ENCODE peak calls at places on chromosomes 5 and 9, in four cellular contexts. U, X, R and K are unnamed samples.

GRCh38 chr5:131171276-131171815 is 602 bp downstream of the LYRM7 start:
- DNase-seq in X (no peak), R (no peak), U (peak; percentile 27), K (no peak)

GRCh38 chr5:32436553-32437262 is 7.8 kb downstream of the ZFR start:
- DNase-seq in U (no peak), R (no peak), X (no peak), K (no peak)

GRCh38 chr9:5364294-5364990 is 24.8 kb upstream of the RLN1 start:
- DNase-seq in U (no peak), X (peak; percentile 51), R (no peak), K (no peak)

GRCh38 chr5:35369965-35370790 is 139.9 kb upstream of the PRLR start:
- DNase-seq in X (no peak), R (no peak), U (no peak), K (no peak)

GRCh38 chr5:110250790-110251189 is 475.7 kb downstream of the TMEM232 start:
- DNase-seq in R (no peak), U (no peak), X (no peak), K (no peak)

GRCh38 chr9:84271887-84272556 is 68.5 kb downstream of the SLC28A3 start:
- DNase-seq in U (no peak), X (no peak), R (no peak), K (no peak)

GRCh38 chr5:43157068-43157467 is 35.0 kb upstream of the NIM1K start:
- DNase-seq in R (no peak), X (no peak), U (no peak), K (no peak)

GRCh38 chr9:133633681-133633990 is 2.5 kb upstream of the DBH start:
- DNase-seq in X (no peak), R (no peak), U (no peak), K (no peak)

GRCh38 chr5:74255692-74256091 is 384.8 kb downstream of the ENC1 start:
- DNase-seq in R (no peak), X (no peak), U (no peak), K (no peak)

GRCh38 chr9:88920645-88921044 is 70.6 kb upstream of the S1PR3 start:
- DNase-seq in X (no peak), U (no peak), R (no peak), K (no peak)

GRCh38 chr9:137836831-137837241 is 40.7 kb upstream of the CACNA1B start:
- DNase-seq in U (no peak), R (no peak), X (no peak), K (no peak)

GRCh38 chr5:167629634-167630033 is 661.8 kb upstream of the WWC1 start:
- DNase-seq in X (no peak), R (no peak), U (no peak), K (no peak)

GRCh38 chr5:82355496-82355895 is 77.3 kb upstream of the RPS23 start:
- DNase-seq in U (no peak), X (no peak), R (no peak), K (no peak)

GRCh38 chr5:146345578-146346366 is 7.1 kb downstream of the POU4F3 start:
- DNase-seq in R (no peak), U (no peak), X (no peak), K (no peak)

GRCh38 chr5:177494356-177495195 is 2.8 kb downstream of the PDLIM7 start:
- DNase-seq in R (peak; percentile 66), X (no peak), U (peak; percentile 47), K (peak; percentile 49)

GRCh38 chr9:23220957-23221356 is 605.1 kb downstream of the ELAVL2 start:
- DNase-seq in R (no peak), U (no peak), X (no peak), K (no peak)

GRCh38 chr5:145975361-145976066 is 39.1 kb downstream of the SH3RF2 start:
- DNase-seq in R (no peak), X (no peak), U (peak; percentile 93), K (peak; percentile 86)

GRCh38 chr5:79235222-79235577 is 731 bp upstream of the JMY start:
- DNase-seq in X (no peak), R (no peak), U (peak; percentile 75), K (no peak)

GRCh38 chr5:38467353-38468040 is 88.9 kb downstream of the LIFR start:
- DNase-seq in X (no peak), R (no peak), U (no peak), K (no peak)

GRCh38 chr9:121282309-121283071 is 14.5 kb downstream of the GSN start:
- DNase-seq in U (no peak), X (no peak), R (no peak), K (no peak)

GRCh38 chr5:126995689-126996088 is 34.7 kb downstream of the MARCHF3 start:
- DNase-seq in X (no peak), U (no peak), R (no peak), K (no peak)

GRCh38 chr5:126994485-126994884 is 35.9 kb downstream of the MARCHF3 start:
- DNase-seq in R (no peak), X (no peak), U (no peak), K (no peak)

GRCh38 chr5:126998201-126998631 is 32.1 kb downstream of the MARCHF3 start:
- DNase-seq in U (no peak), X (peak; percentile 35), R (peak; percentile 66), K (no peak)

GRCh38 chr5:126998895-126999570 is 31.3 kb downstream of the MARCHF3 start:
- DNase-seq in R (no peak), X (no peak), U (no peak), K (no peak)

GRCh38 chr5:126995039-126995438 is 35.3 kb downstream of the MARCHF3 start:
- DNase-seq in U (no peak), X (no peak), R (no peak), K (no peak)
- TF ChIP-seq RAD21 in U (no peak), X (no peak), R (no peak), K (no peak)

GRCh38 chr5:175377816-175378215 is 66.2 kb downstream of the DRD1 start:
- DNase-seq in R (no peak), U (no peak), X (no peak), K (no peak)

GRCh38 chr5:175379867-175380266 is 64.1 kb downstream of the DRD1 start:
- DNase-seq in R (no peak), U (no peak), X (no peak), K (no peak)

GRCh38 chr5:175380701-175381100 is 63.3 kb downstream of the DRD1 start:
- DNase-seq in R (no peak), U (no peak), X (no peak), K (no peak)

GRCh38 chr5:175381116-175381515 is 62.9 kb downstream of the DRD1 start:
- DNase-seq in X (no peak), U (no peak), R (no peak), K (no peak)

GRCh38 chr5:175378444-175379028 is 65.4 kb downstream of the DRD1 start:
- DNase-seq in U (no peak), X (no peak), R (no peak), K (peak; percentile 98)
- TF ChIP-seq ZNF274 in U (no peak), X (no peak), R (no peak), K (no peak)

GRCh38 chr9:70044450-70045307 is 1.0 kb downstream of the MAMDC2 start:
- DNase-seq in U (no peak), R (peak; percentile 5), X (no peak), K (no peak)
- TF ChIP-seq RAD21 in U (no peak), R (no peak), X (no peak), K (no peak)

GRCh38 chr9:114895605-114896004 is 34.8 kb downstream of the TNFSF8 start:
- DNase-seq in U (no peak), X (no peak), R (no peak), K (no peak)

GRCh38 chr9:114900937-114901802 is 29.2 kb downstream of the TNFSF8 start:
- DNase-seq in X (no peak), U (no peak), R (no peak), K (no peak)

GRCh38 chr9:114896344-114896743 is 34.0 kb downstream of the TNFSF8 start:
- DNase-seq in U (no peak), R (no peak), X (no peak), K (no peak)

GRCh38 chr9:114899461-114899860 is 30.9 kb downstream of the TNFSF8 start:
- DNase-seq in X (no peak), R (no peak), U (no peak), K (no peak)

GRCh38 chr9:114898741-114899140 is 31.6 kb downstream of the TNFSF8 start:
- DNase-seq in X (no peak), U (no peak), R (no peak), K (no peak)
- TF ChIP-seq ZNF274 in X (no peak), U (no peak), R (no peak), K (no peak)

DNA sequence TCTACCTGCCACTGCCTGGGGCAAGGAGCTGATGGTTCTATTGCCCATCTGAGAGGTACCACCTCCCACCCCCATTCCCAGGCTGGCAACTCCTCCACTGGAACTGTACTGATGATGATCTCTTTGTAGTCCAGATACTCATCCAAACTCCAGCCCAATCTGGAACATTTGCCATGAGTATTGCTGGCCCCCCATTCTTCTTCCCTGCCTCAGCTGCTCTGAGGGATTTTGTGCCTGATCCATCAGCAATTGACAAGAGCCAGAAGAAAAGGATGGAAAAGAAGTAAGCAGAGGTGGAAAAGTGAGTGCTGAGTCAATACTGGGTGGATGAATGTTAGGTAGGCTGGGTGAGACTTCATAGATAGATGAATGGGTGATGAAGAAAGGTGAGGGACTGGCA is 101.2 kb downstream of the NMUR2 start:
- DNase-seq in X (no peak), R (no peak), U (no peak), K (no peak)
- TF ChIP-seq RAD21 in X (no peak), R (no peak), U (no peak), K (no peak)

GRCh38 chr5:90398726-90399125 is 10.8 kb downstream of the CETN3 start:
- DNase-seq in U (no peak), X (no peak), R (no peak), K (no peak)

GRCh38 chr5:90399251-90399650 is 10.3 kb downstream of the CETN3 start:
- DNase-seq in R (no peak), U (no peak), X (no peak), K (no peak)

GRCh38 chr5:90406466-90406865 is 3.1 kb downstream of the CETN3 start:
- DNase-seq in X (no peak), R (no peak), U (no peak), K (no peak)

GRCh38 chr5:90402521-90403255 is 6.9 kb downstream of the CETN3 start:
- DNase-seq in R (no peak), U (no peak), X (no peak), K (no peak)
- TF ChIP-seq ZNF274 in R (no peak), U (no peak), X (no peak), K (no peak)

GRCh38 chr5:118592234-118592633 is 396.1 kb downstream of the DTWD2 start:
- DNase-seq in R (no peak), X (no peak), U (no peak), K (no peak)

GRCh38 chr5:118597448-118597847 is 390.9 kb downstream of the DTWD2 start:
- DNase-seq in U (no peak), X (no peak), R (no peak), K (no peak)

GRCh38 chr5:118598311-118598710 is 390.0 kb downstream of the DTWD2 start:
- DNase-seq in R (no peak), X (no peak), U (no peak), K (no peak)

GRCh38 chr5:118592678-118593328 is 395.5 kb downstream of the DTWD2 start:
- DNase-seq in X (no peak), U (peak; percentile 1), R (no peak), K (peak; percentile 7)

GRCh38 chr5:118596255-118596654 is 392.1 kb downstream of the DTWD2 start:
- DNase-seq in X (no peak), U (no peak), R (no peak), K (no peak)
- TF ChIP-seq RAD21 in X (no peak), U (no peak), R (no peak), K (no peak)